ENCODE peak calls at places on chromosomes 2 and 18, in five cellular contexts. One of them, this sample, is unnamed. For H3K36me3, the result is how much of the 10 kb centered on the place peaks cover.

GRCh38 chr18:48913201-48913600 is 37.6 kb downstream of the SMAD7 start:
- DNase-seq in MM.1S: peak
- DNase-seq in NT2/D1: no peak
- DNase-seq in psoas muscle: no peak
- DNase-seq in bronchial epithelial cell: no peak
- DNase-seq in this sample: no peak

GRCh38 chr2:240383871-240384700 is 51.4 kb upstream of the GPC1 start:
- DNase-seq in MM.1S: no peak
- DNase-seq in NT2/D1: no peak
- DNase-seq in psoas muscle: peak
- DNase-seq in bronchial epithelial cell: no peak
- DNase-seq in this sample: no peak

GRCh38 chr2:228599297-228599696 is 417.8 kb upstream of the SPHKAP start:
- DNase-seq in MM.1S: peak
- DNase-seq in NT2/D1: no peak
- DNase-seq in psoas muscle: no peak
- DNase-seq in bronchial epithelial cell: no peak
- DNase-seq in this sample: no peak

GRCh38 chr2:228602277-228602676 is 420.8 kb upstream of the SPHKAP start:
- DNase-seq in MM.1S: no peak
- DNase-seq in NT2/D1: no peak
- DNase-seq in psoas muscle: no peak
- DNase-seq in bronchial epithelial cell: no peak
- DNase-seq in this sample: no peak

GRCh38 chr2:20334645-20335203 is 15.9 kb downstream of the PUM2 start:
- DNase-seq in MM.1S: no peak
- DNase-seq in NT2/D1: no peak
- DNase-seq in psoas muscle: no peak
- DNase-seq in bronchial epithelial cell: peak
- DNase-seq in this sample: no peak

GRCh38 chr2:27185331-27186026 is 26.4 kb upstream of the ATRAID start:
- DNase-seq in MM.1S: peak
- DNase-seq in NT2/D1: no peak
- DNase-seq in psoas muscle: peak
- DNase-seq in bronchial epithelial cell: no peak
- DNase-seq in this sample: peak

GRCh38 chr2:207746131-207746530 is 23.6 kb downstream of the FZD5 start:
- DNase-seq in MM.1S: peak
- DNase-seq in NT2/D1: peak
- DNase-seq in psoas muscle: peak
- DNase-seq in bronchial epithelial cell: peak
- DNase-seq in this sample: peak

GRCh38 chr2:26344581-26345283 is 1.2 kb upstream of the SELENOI start:
- DNase-seq in MM.1S: no peak
- DNase-seq in NT2/D1: peak
- DNase-seq in psoas muscle: no peak
- DNase-seq in bronchial epithelial cell: peak
- DNase-seq in this sample: peak

GRCh38 chr2:111705711-111706323 is 178.2 kb downstream of the ANAPC1 start:
- DNase-seq in MM.1S: peak
- DNase-seq in NT2/D1: peak
- DNase-seq in psoas muscle: no peak
- DNase-seq in bronchial epithelial cell: peak
- DNase-seq in this sample: no peak

GRCh38 chr18:2687390-2688001 is 32.0 kb downstream of the SMCHD1 start:
- DNase-seq in MM.1S: peak
- DNase-seq in NT2/D1: no peak
- DNase-seq in psoas muscle: no peak
- DNase-seq in bronchial epithelial cell: no peak
- DNase-seq in this sample: no peak

GRCh38 chr2:197306691-197307030 is 3.9 kb downstream of the ANKRD44 start:
- DNase-seq in MM.1S: peak
- DNase-seq in NT2/D1: no peak
- DNase-seq in psoas muscle: peak
- DNase-seq in bronchial epithelial cell: peak
- DNase-seq in this sample: peak

GRCh38 chr2:46309052-46309953 is 12.1 kb downstream of the EPAS1 start:
- DNase-seq in MM.1S: no peak
- DNase-seq in NT2/D1: no peak
- DNase-seq in psoas muscle: no peak
- DNase-seq in bronchial epithelial cell: peak
- DNase-seq in this sample: no peak

GRCh38 chr2:41294331-41294730 is 753.5 kb upstream of the PKDCC start:
- DNase-seq in MM.1S: no peak
- DNase-seq in NT2/D1: no peak
- DNase-seq in psoas muscle: no peak
- DNase-seq in bronchial epithelial cell: no peak
- DNase-seq in this sample: no peak

GRCh38 chr2:10407432-10407831 is 40.7 kb downstream of the ODC1 start:
- DNase-seq in MM.1S: no peak
- DNase-seq in NT2/D1: no peak
- DNase-seq in psoas muscle: no peak
- DNase-seq in bronchial epithelial cell: no peak
- DNase-seq in this sample: no peak

GRCh38 chr2:166867874-166868514 is 20.3 kb upstream of the XIRP2 start:
- DNase-seq in MM.1S: no peak
- DNase-seq in NT2/D1: no peak
- DNase-seq in psoas muscle: no peak
- DNase-seq in bronchial epithelial cell: no peak
- DNase-seq in this sample: no peak

GRCh38 chr18:54766631-54767030 is 61.6 kb upstream of the RAB27B start:
- DNase-seq in MM.1S: no peak
- DNase-seq in NT2/D1: no peak
- DNase-seq in psoas muscle: no peak
- DNase-seq in bronchial epithelial cell: peak
- DNase-seq in this sample: no peak

GRCh38 chr2:187372213-187372612 is 75.8 kb downstream of the CALCRL start:
- DNase-seq in MM.1S: no peak
- DNase-seq in NT2/D1: no peak
- DNase-seq in psoas muscle: no peak
- DNase-seq in bronchial epithelial cell: no peak
- DNase-seq in this sample: no peak

GRCh38 chr18:21604711-21605110 is 4.2 kb upstream of the ESCO1 start:
- DNase-seq in MM.1S: peak
- DNase-seq in NT2/D1: no peak
- DNase-seq in psoas muscle: no peak
- DNase-seq in bronchial epithelial cell: no peak
- DNase-seq in this sample: no peak

GRCh38 chr2:173355132-173355865 is 627 bp downstream of the CDCA7 start:
- DNase-seq in MM.1S: peak
- DNase-seq in NT2/D1: peak
- DNase-seq in psoas muscle: peak
- DNase-seq in bronchial epithelial cell: peak
- DNase-seq in this sample: peak

GRCh38 chr2:240254337-240255164 is 114.1 kb upstream of the OTOS start:
- DNase-seq in MM.1S: no peak
- DNase-seq in NT2/D1: no peak
- DNase-seq in psoas muscle: peak
- DNase-seq in bronchial epithelial cell: no peak
- DNase-seq in this sample: no peak

GRCh38 chr2:12870692-12871091 is 154.0 kb downstream of the TRIB2 start:
- DNase-seq in MM.1S: no peak
- DNase-seq in NT2/D1: no peak
- DNase-seq in psoas muscle: no peak
- DNase-seq in bronchial epithelial cell: peak
- DNase-seq in this sample: no peak

GRCh38 chr18:69838620-69839411 is 108.9 kb downstream of the CD226 start:
- DNase-seq in MM.1S: no peak
- DNase-seq in NT2/D1: peak
- DNase-seq in psoas muscle: no peak
- DNase-seq in bronchial epithelial cell: no peak
- DNase-seq in this sample: no peak

GRCh38 chr2:45778720-45779171 is 127.3 kb downstream of the PRKCE start:
- DNase-seq in MM.1S: peak
- DNase-seq in NT2/D1: peak
- DNase-seq in psoas muscle: peak
- DNase-seq in bronchial epithelial cell: peak
- DNase-seq in this sample: no peak

GRCh38 chr18:26747131-26747475 is 118.4 kb downstream of the AQP4 start:
- DNase-seq in MM.1S: no peak
- DNase-seq in NT2/D1: no peak
- DNase-seq in psoas muscle: no peak
- DNase-seq in bronchial epithelial cell: peak
- DNase-seq in this sample: no peak

GRCh38 chr2:119208791-119209203 is 14.8 kb upstream of the STEAP3 start:
- DNase-seq in MM.1S: no peak
- DNase-seq in NT2/D1: no peak
- DNase-seq in psoas muscle: no peak
- DNase-seq in bronchial epithelial cell: peak
- DNase-seq in this sample: no peak

GRCh38 chr18:79465392-79465991 is 69.8 kb downstream of the NFATC1 start:
- DNase-seq in MM.1S: peak
- DNase-seq in NT2/D1: no peak
- DNase-seq in psoas muscle: no peak
- DNase-seq in bronchial epithelial cell: no peak
- DNase-seq in this sample: no peak

GRCh38 chr2:185835974-185836373 is 97.4 kb downstream of the FSIP2 start:
- DNase-seq in MM.1S: no peak
- DNase-seq in NT2/D1: no peak
- DNase-seq in psoas muscle: no peak
- DNase-seq in bronchial epithelial cell: no peak
- DNase-seq in this sample: no peak

GRCh38 chr2:109736177-109736827 is 57.8 kb upstream of the RGPD5 start:
- DNase-seq in MM.1S: peak
- DNase-seq in NT2/D1: peak
- DNase-seq in psoas muscle: no peak
- DNase-seq in bronchial epithelial cell: peak
- DNase-seq in this sample: no peak

GRCh38 chr2:74290466-74291216 is 52.6 kb downstream of the SLC4A5 start:
- DNase-seq in MM.1S: peak
- DNase-seq in NT2/D1: no peak
- DNase-seq in psoas muscle: no peak
- DNase-seq in bronchial epithelial cell: no peak
- DNase-seq in this sample: no peak

GRCh38 chr2:142670362-142670761 is 207.1 kb upstream of the KYNU start:
- DNase-seq in MM.1S: no peak
- DNase-seq in NT2/D1: no peak
- DNase-seq in psoas muscle: no peak
- DNase-seq in bronchial epithelial cell: no peak
- DNase-seq in this sample: no peak

GRCh38 chr2:151465771-151466170 is 56.1 kb downstream of the RIF1 start:
- DNase-seq in MM.1S: no peak
- DNase-seq in NT2/D1: no peak
- DNase-seq in psoas muscle: no peak
- DNase-seq in bronchial epithelial cell: no peak
- DNase-seq in this sample: no peak
- H3K36me3 ChIP-seq in MM.1S: under half
- H3K36me3 ChIP-seq in NT2/D1: half or more
- H3K36me3 ChIP-seq in psoas muscle: half or more
- H3K36me3 ChIP-seq in bronchial epithelial cell: under half
- H3K36me3 ChIP-seq in this sample: under half

DNA sequence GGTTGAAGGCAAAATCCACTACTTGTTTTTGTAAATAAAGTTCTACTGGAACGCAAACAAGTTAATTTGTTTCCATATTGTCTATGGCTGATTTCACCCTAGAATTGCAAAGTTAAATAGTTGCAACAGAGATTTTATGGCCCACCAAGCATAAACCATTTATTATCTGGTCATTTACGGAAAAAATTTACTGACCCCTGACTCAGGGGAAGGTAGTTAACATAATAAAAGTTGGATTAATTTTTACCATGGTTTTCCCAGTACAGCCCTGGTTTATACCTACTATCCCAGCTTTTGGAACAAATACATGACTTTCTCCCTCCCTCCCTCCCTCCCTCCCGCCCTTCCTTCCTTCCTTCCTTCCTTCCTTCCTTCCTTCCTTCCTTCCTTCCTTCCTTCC is 588.9 kb upstream of the TMEFF2 start:
- DNase-seq in MM.1S: no peak
- DNase-seq in NT2/D1: no peak
- DNase-seq in psoas muscle: no peak
- DNase-seq in bronchial epithelial cell: no peak
- DNase-seq in this sample: no peak
- H3K36me3 ChIP-seq in MM.1S: under half
- H3K36me3 ChIP-seq in NT2/D1: under half
- H3K36me3 ChIP-seq in psoas muscle: under half
- H3K36me3 ChIP-seq in bronchial epithelial cell: under half
- H3K36me3 ChIP-seq in this sample: under half

DNA sequence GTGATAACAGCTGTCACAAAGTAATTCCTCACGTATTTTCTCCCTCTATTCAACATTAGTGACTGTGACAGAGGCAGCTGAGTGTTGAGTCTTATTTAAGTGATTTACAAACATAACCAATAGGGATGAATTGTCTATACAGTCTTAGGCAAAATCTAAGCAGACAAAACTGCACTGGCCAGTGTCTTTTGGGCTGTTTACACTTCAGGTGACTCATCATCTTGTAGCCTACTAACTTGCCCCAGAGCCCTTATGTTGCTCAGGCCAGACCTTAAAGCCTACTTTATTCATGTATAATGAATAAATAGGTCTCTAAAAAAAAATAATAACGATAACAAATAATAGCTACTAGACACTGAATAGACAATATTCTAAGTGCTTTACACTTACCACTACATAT is 17.2 kb downstream of the THOC1 start:
- DNase-seq in MM.1S: no peak
- DNase-seq in NT2/D1: no peak
- DNase-seq in psoas muscle: no peak
- DNase-seq in bronchial epithelial cell: peak
- DNase-seq in this sample: no peak
- H3K36me3 ChIP-seq in MM.1S: under half
- H3K36me3 ChIP-seq in NT2/D1: half or more
- H3K36me3 ChIP-seq in psoas muscle: half or more
- H3K36me3 ChIP-seq in bronchial epithelial cell: under half
- H3K36me3 ChIP-seq in this sample: under half

GRCh38 chr2:188835821-188836220 is 138.4 kb upstream of the COL3A1 start:
- DNase-seq in MM.1S: no peak
- DNase-seq in NT2/D1: no peak
- DNase-seq in psoas muscle: no peak
- DNase-seq in bronchial epithelial cell: no peak
- DNase-seq in this sample: no peak

GRCh38 chr2:188833799-188834198 is 140.4 kb upstream of the COL3A1 start:
- DNase-seq in MM.1S: no peak
- DNase-seq in NT2/D1: no peak
- DNase-seq in psoas muscle: no peak
- DNase-seq in bronchial epithelial cell: no peak
- DNase-seq in this sample: no peak

GRCh38 chr2:188833331-188833730 is 140.8 kb upstream of the COL3A1 start:
- DNase-seq in MM.1S: no peak
- DNase-seq in NT2/D1: no peak
- DNase-seq in psoas muscle: no peak
- DNase-seq in bronchial epithelial cell: no peak
- DNase-seq in this sample: no peak
- H3K36me3 ChIP-seq in MM.1S: under half
- H3K36me3 ChIP-seq in NT2/D1: under half
- H3K36me3 ChIP-seq in psoas muscle: under half
- H3K36me3 ChIP-seq in bronchial epithelial cell: under half
- H3K36me3 ChIP-seq in this sample: under half

GRCh38 chr2:127332335-127332734 is 38.4 kb upstream of the ERCC3 start:
- DNase-seq in MM.1S: no peak
- DNase-seq in NT2/D1: no peak
- DNase-seq in psoas muscle: no peak
- DNase-seq in bronchial epithelial cell: no peak
- DNase-seq in this sample: no peak
- H3K36me3 ChIP-seq in MM.1S: under half
- H3K36me3 ChIP-seq in NT2/D1: under half
- H3K36me3 ChIP-seq in psoas muscle: half or more
- H3K36me3 ChIP-seq in bronchial epithelial cell: under half
- H3K36me3 ChIP-seq in this sample: under half